ENCODE peak calls at places on chromosomes 1 and 21, in seven cellular contexts. K is T-helper 9 cell; T is iPS DF 19.7; D is SK-N-SH; P is activated CD4-positive, CD25-positive, alpha-beta regulatory T cell; O is AG20443; N is right atrium auricular region. Y is an unnamed sample.

GRCh38 chr1:46646844-46647243 is 21.3 kb downstream of the ATPAF1 start:
- DNase-seq in K (no peak), T (no peak), O (no peak), P (no peak), D (no peak), N (no peak), Y (no peak)

GRCh38 chr21:29145837-29146453 is 15.5 kb downstream of the MAP3K7CL start:
- DNase-seq in T (no peak), K (no peak), N (no peak), O (no peak), P (no peak), D (no peak), Y (no peak)

GRCh38 chr1:198908995-198909394 is 270.2 kb downstream of the PTPRC start:
- DNase-seq in T (no peak), N (no peak), P (no peak), K (no peak), O (no peak), D (no peak), Y (no peak)

GRCh38 chr1:151346082-151346768 is 827 bp downstream of the RFX5 start:
- DNase-seq in N (no peak), K (no peak), D (no peak), P (no peak), O (no peak), T (no peak), Y (no peak)

GRCh38 chr1:228511539-228512445 is 24.6 kb downstream of the RNF187 start:
- DNase-seq in K (no peak), T (no peak), O (no peak), D (no peak), N (peak; percentile 44), P (no peak), Y (no peak)

GRCh38 chr1:152457561-152457960 is 43.5 kb upstream of the CRNN start:
- DNase-seq in O (no peak), D (no peak), T (no peak), P (no peak), N (no peak), K (no peak), Y (no peak)

GRCh38 chr1:42998381-42998780 is 39.7 kb upstream of the SLC2A1 start:
- DNase-seq in O (peak; percentile 60), N (no peak), D (no peak), K (no peak), T (no peak), P (no peak), Y (peak; percentile 44)

GRCh38 chr1:17632541-17633193 is 93.2 kb downstream of the ARHGEF10L start:
- DNase-seq in N (no peak), T (no peak), K (no peak), D (no peak), O (peak; percentile 87), P (no peak), Y (no peak)

GRCh38 chr1:55244476-55245109 is 29.4 kb upstream of the USP24 start:
- DNase-seq in K (no peak), O (peak; percentile 52), T (no peak), N (no peak), P (no peak), D (no peak), Y (no peak)

GRCh38 chr1:37042506-37042905 is 8.2 kb upstream of the GRIK3 start:
- DNase-seq in K (no peak), T (no peak), P (no peak), O (no peak), N (no peak), D (no peak), Y (no peak)

GRCh38 chr1:22570140-22570909 is 7.0 kb downstream of the EPHA8 start:
- DNase-seq in N (no peak), K (no peak), O (no peak), T (no peak), D (peak; percentile 86), P (no peak), Y (no peak)

GRCh38 chr1:107687846-107688753 is 276.9 kb downstream of the VAV3 start:
- DNase-seq in P (no peak), O (peak; percentile 12), K (no peak), N (no peak), D (no peak), T (no peak), Y (no peak)

GRCh38 chr21:35738342-35738961 is 321.9 kb downstream of the SETD4 start:
- DNase-seq in K (no peak), O (peak; percentile 43), P (no peak), D (no peak), T (no peak), N (no peak), Y (no peak)

GRCh38 chr1:224302947-224303346 is 27.0 kb downstream of the NVL start:
- DNase-seq in T (no peak), N (no peak), D (no peak), P (no peak), O (no peak), K (no peak), Y (no peak)

GRCh38 chr1:15201849-15202551 is 45.0 kb upstream of the FHAD1 start:
- DNase-seq in K (no peak), N (no peak), P (no peak), D (no peak), O (no peak), T (no peak), Y (no peak)